ENCODE peak calls at places on chromosome 5, in six cellular contexts. B, S, T, H, V and D are unnamed samples.

GRCh38 chr5:125295405-125295872 is 549.0 kb upstream of the ZNF608 start:
- DNase-seq in T (no peak), V (no peak), H (no peak), B (no peak), S (no peak), D (peak)

GRCh38 chr5:156815988-156816599 is 34.0 kb upstream of the PPP1R2B start:
- DNase-seq in S (no peak), T (peak), B (peak), V (no peak), H (peak), D (no peak)

GRCh38 chr5:15783734-15784133 is 283.8 kb downstream of the FBXL7 start:
- DNase-seq in V (no peak), T (no peak), B (no peak), S (no peak), H (no peak), D (no peak)

GRCh38 chr5:153460421-153460820 is 30.0 kb upstream of the GRIA1 start:
- DNase-seq in V (no peak), H (no peak), T (no peak), B (no peak), S (no peak), D (no peak)

GRCh38 chr5:54738118-54738972 is 220.8 kb downstream of the SNX18 start:
- DNase-seq in S (no peak), T (no peak), V (no peak), H (no peak), B (peak), D (peak)

GRCh38 chr5:103624748-103625147 is 62.2 kb upstream of the NUDT12 start:
- DNase-seq in H (no peak), V (no peak), S (no peak), T (no peak), B (no peak), D (no peak)

GRCh38 chr5:122192883-122193496 is 63.6 kb downstream of the ZNF474 start:
- DNase-seq in B (no peak), V (no peak), S (peak), T (peak), H (no peak), D (peak)

GRCh38 chr5:56429110-56429561 is 196.0 kb upstream of the ANKRD55 start:
- DNase-seq in B (no peak), T (no peak), V (no peak), S (no peak), H (no peak), D (no peak)

GRCh38 chr5:53360811-53361210 is 119.6 kb upstream of the FST start:
- DNase-seq in T (no peak), S (no peak), H (no peak), V (no peak), B (no peak), D (peak)

GRCh38 chr5:109410389-109411174 is 808 bp upstream of the PJA2 start:
- DNase-seq in T (peak), S (peak), B (peak), V (peak), H (no peak), D (peak)

GRCh38 chr5:35194636-35195471 is 35.4 kb downstream of the PRLR start:
- DNase-seq in H (no peak), S (no peak), T (no peak), V (no peak), B (peak), D (no peak)

GRCh38 chr5:10655041-10655685 is 91.3 kb downstream of the ANKRD33B start:
- DNase-seq in S (no peak), H (no peak), V (no peak), B (no peak), T (no peak), D (no peak)

GRCh38 chr5:15463231-15463630 is 36.7 kb upstream of the FBXL7 start:
- DNase-seq in B (no peak), S (no peak), T (no peak), H (no peak), V (no peak), D (peak)

GRCh38 chr5:119343766-119344165 is 12.1 kb upstream of the TNFAIP8 start:
- DNase-seq in H (no peak), T (no peak), S (no peak), B (no peak), V (no peak), D (no peak)

GRCh38 chr5:1701884-1702283 is 97.8 kb downstream of the MRPL36 start:
- DNase-seq in S (no peak), H (no peak), V (no peak), B (no peak), T (no peak), D (no peak)

GRCh38 chr5:150294551-150295071 is 5.0 kb upstream of the CAMK2A start:
- DNase-seq in T (no peak), V (no peak), B (no peak), S (no peak), H (no peak), D (no peak)

GRCh38 chr5:135194573-135195266 is 160.7 kb upstream of the PITX1 start:
- DNase-seq in V (no peak), S (no peak), B (no peak), H (no peak), T (no peak), D (no peak)

GRCh38 chr5:113217619-113218184 is 217.1 kb downstream of the TSSK1B start:
- DNase-seq in T (no peak), H (no peak), B (no peak), S (no peak), V (no peak), D (no peak)

GRCh38 chr5:92641031-92641962 is 939.7 kb downstream of the NR2F1-AS1 start:
- DNase-seq in B (no peak), S (no peak), T (peak), V (no peak), H (no peak), D (peak)

GRCh38 chr5:23742701-23743100 is 235.3 kb downstream of the PRDM9 start:
- DNase-seq in B (no peak), V (no peak), H (no peak), S (no peak), T (no peak), D (no peak)

GRCh38 chr5:14671414-14671813 is 6.9 kb downstream of the OTULIN start:
- DNase-seq in V (no peak), S (no peak), H (no peak), B (no peak), T (no peak), D (no peak)

GRCh38 chr5:6753851-6754250 is 40.6 kb downstream of the TENT4A start:
- DNase-seq in V (no peak), B (no peak), S (no peak), T (no peak), H (no peak), D (no peak)

GRCh38 chr5:54746346-54746745 is 228.8 kb downstream of the SNX18 start:
- DNase-seq in S (no peak), H (no peak), T (no peak), V (no peak), B (no peak), D (no peak)